ENCODE peak calls at places on chromosomes 16 and 17, in six cellular contexts. Y is neural progenitor cell; B is transverse colon; T is activated gamma-delta T cell treated with anti-CD3 and anti-CD28 coated beads, Interleukin-2, amount 50 U/mL, for 16 hours; E is stimulated activated CD4-positive, alpha-beta T cell treated with anti-CD3 and anti-CD28 coated beads, Interleukin-12 subunit alpha, Interleukin-12 subunit beta, amount 100 ng/mL, for 4 hours; S is NCI-H446. J is an unnamed sample.

GRCh38 chr16:4260360-4260759 is 12.5 kb downstream of the TFAP4 start:
- DNase-seq in Y (no peak), B (peak; percentile 90), T (no peak), E (no peak), S (no peak), J (no peak)

GRCh38 chr17:20996724-20997615 is 45.8 kb downstream of the USP22 start:
- DNase-seq in Y (no peak), B (peak; percentile 1), T (no peak), E (no peak), S (no peak), J (no peak)

GRCh38 chr16:57258910-57259475 is 13.9 kb downstream of the ARL2BP start:
- DNase-seq in Y (no peak), B (peak; percentile 4), T (no peak), E (no peak), S (no peak), J (no peak)

GRCh38 chr17:21249911-21250703 is 3.1 kb downstream of the NATD1 start:
- DNase-seq in Y (no peak), B (no peak), T (no peak), E (no peak), S (no peak), J (no peak)

GRCh38 chr17:19286751-19287341 is 49.7 kb downstream of the EPN2 start:
- DNase-seq in Y (no peak), B (no peak), T (no peak), E (no peak), S (no peak), J (no peak)

GRCh38 chr17:74981318-74981978 is 6.0 kb upstream of the CDR2L start:
- DNase-seq in Y (no peak), B (no peak), T (no peak), E (no peak), S (no peak), J (no peak)

GRCh38 chr17:8189041-8189710 is 804 bp downstream of the BORCS6 start:
- DNase-seq in Y (peak; percentile 31), B (peak; percentile 57), T (no peak), E (no peak), S (no peak), J (no peak)

GRCh38 chr17:51351890-51352289 is 91.5 kb downstream of the UTP18 start:
- DNase-seq in Y (no peak), B (no peak), T (no peak), E (no peak), S (peak; percentile 84), J (no peak)

GRCh38 chr16:88473666-88474534 is 20.8 kb downstream of the ZFPM1 start:
- DNase-seq in Y (no peak), B (no peak), T (no peak), E (no peak), S (no peak), J (no peak)

GRCh38 chr17:45123930-45124796 is 8.2 kb downstream of the PLCD3 start:
- DNase-seq in Y (no peak), B (peak; percentile 82), T (no peak), E (no peak), S (no peak), J (peak; percentile 90)

GRCh38 chr17:77319211-77320031 is 178.7 kb downstream of the SEC14L1 start:
- DNase-seq in Y (peak; percentile 29), B (peak; percentile 94), T (no peak), E (peak; percentile 67), S (no peak), J (peak; percentile 89)

GRCh38 chr17:77737442-77738265 is 220.8 kb upstream of the TNRC6C start:
- DNase-seq in Y (peak; percentile 72), B (no peak), T (no peak), E (no peak), S (no peak), J (no peak)

GRCh38 chr16:1366712-1367299 is 15.1 kb downstream of the GNPTG start:
- DNase-seq in Y (no peak), B (no peak), T (no peak), E (no peak), S (no peak), J (no peak)

GRCh38 chr17:32525116-32525515 is 38.3 kb downstream of the CDK5R1 start:
- DNase-seq in Y (no peak), B (no peak), T (no peak), E (no peak), S (no peak), J (no peak)

GRCh38 chr16:65531475-65531874 is 409.6 kb upstream of the CDH11 start:
- DNase-seq in Y (no peak), B (no peak), T (no peak), E (no peak), S (no peak), J (no peak)

GRCh38 chr17:74759243-74759801 is 10.9 kb downstream of the NHERF1 start:
- DNase-seq in Y (no peak), B (peak; percentile 69), T (no peak), E (no peak), S (peak; percentile 40), J (no peak)

GRCh38 chr16:715448-716249 is 731 bp downstream of the METRN start:
- DNase-seq in Y (peak; percentile 83), B (no peak), T (no peak), E (no peak), S (peak; percentile 30), J (peak; percentile 68)

GRCh38 chr17:71500761-71501555 is 619.9 kb upstream of the SOX9 start:
- DNase-seq in Y (no peak), B (no peak), T (no peak), E (no peak), S (no peak), J (no peak)

GRCh38 chr16:89308391-89309333 is 91.2 kb downstream of the ZNF778 start:
- DNase-seq in Y (peak; percentile 56), B (no peak), T (no peak), E (no peak), S (no peak), J (peak; percentile 36)

GRCh38 chr17:57724038-57724728 is 20.9 kb downstream of the CCDC182 start:
- DNase-seq in Y (no peak), B (no peak), T (no peak), E (no peak), S (no peak), J (peak; percentile 5)

GRCh38 chr17:83008526-83008925 is 70.9 kb upstream of the METRNL start:
- DNase-seq in Y (no peak), B (no peak), T (no peak), E (no peak), S (no peak), J (no peak)

GRCh38 chr16:67534420-67534819 is 5.8 kb downstream of the RIPOR1 start:
- DNase-seq in Y (no peak), B (no peak), T (no peak), E (no peak), S (no peak), J (no peak)

GRCh38 chr17:19513897-19514488 is 19.7 kb upstream of the SLC47A1 start:
- DNase-seq in Y (peak; percentile 79), B (peak; percentile 75), T (peak; percentile 42), E (peak; percentile 58), S (peak; percentile 62), J (peak; percentile 73)

GRCh38 chr17:63120406-63120805 is 154.4 kb downstream of the TANC2 start:
- DNase-seq in Y (no peak), B (no peak), T (no peak), E (no peak), S (no peak), J (no peak)

GRCh38 chr17:68318103-68318991 is 27.1 kb downstream of the ARSG start:
- DNase-seq in Y (no peak), B (no peak), T (no peak), E (no peak), S (no peak), J (peak; percentile 76)

GRCh38 chr17:59275618-59276017 is 55.3 kb downstream of the GDPD1 start:
- DNase-seq in Y (no peak), B (no peak), T (no peak), E (no peak), S (no peak), J (no peak)

GRCh38 chr16:57264950-57265371 is 19.5 kb downstream of the PLLP start:
- DNase-seq in Y (no peak), B (peak; percentile 72), T (no peak), E (no peak), S (no peak), J (no peak)

GRCh38 chr17:67020293-67020766 is 24.0 kb upstream of the CACNG1 start:
- DNase-seq in Y (no peak), B (no peak), T (no peak), E (no peak), S (no peak), J (no peak)

J was measured in ACHN.